ENCODE peak calls at places on chromosomes 3 and 15, in five cellular contexts. R, A, V, E and W are unnamed samples.

GRCh38 chr15:32688151-32688639 is 29.6 kb upstream of the GREM1 start:
- DNase-seq in R (no peak), A (no peak), V (no peak), E (peak), W (no peak)

GRCh38 chr3:187808466-187809291 is 63.4 kb upstream of the BCL6 start:
- DNase-seq in R (no peak), A (no peak), V (no peak), E (peak), W (no peak)

GRCh38 chr15:70259030-70259424 is 161.3 kb upstream of the TLE3 start:
- DNase-seq in R (no peak), A (peak), V (no peak), E (no peak), W (no peak)

GRCh38 chr3:65960087-65960486 is 78.6 kb downstream of the MAGI1 start:
- DNase-seq in R (no peak), A (no peak), V (no peak), E (no peak), W (no peak)

GRCh38 chr3:126464494-126464893 is 11.2 kb downstream of the ZXDC start:
- DNase-seq in R (no peak), A (no peak), V (no peak), E (no peak), W (no peak)

GRCh38 chr3:99945328-99945995 is 127.8 kb downstream of the CMSS1 start:
- DNase-seq in R (no peak), A (no peak), V (no peak), E (no peak), W (no peak)

GRCh38 chr15:74461847-74462511 is 1.0 kb upstream of the UBL7 start:
- DNase-seq in R (no peak), A (peak), V (no peak), E (no peak), W (no peak)

GRCh38 chr3:41997702-41998551 is 36.0 kb upstream of the ULK4 start:
- DNase-seq in R (peak), A (peak), V (no peak), E (no peak), W (no peak)

GRCh38 chr3:32432045-32432710 is 40.5 kb downstream of the CMTM7 start:
- DNase-seq in R (no peak), A (no peak), V (no peak), E (no peak), W (no peak)

GRCh38 chr3:159783780-159784747 is 204.6 kb upstream of the IL12A start:
- DNase-seq in R (no peak), A (no peak), V (no peak), E (no peak), W (peak)

GRCh38 chr15:72128360-72128759 is 10.2 kb downstream of the SENP8 start:
- DNase-seq in R (no peak), A (no peak), V (no peak), E (no peak), W (no peak)

GRCh38 chr15:43828061-43828657 is 1.4 kb downstream of the WDR76 start:
- DNase-seq in R (no peak), A (peak), V (no peak), E (no peak), W (no peak)

GRCh38 chr3:31858439-31858838 is 122.6 kb downstream of the OSBPL10 start:
- DNase-seq in R (no peak), A (no peak), V (no peak), E (no peak), W (no peak)

GRCh38 chr3:112293368-112294321 is at the start of gene SLC9C1:
- DNase-seq in R (peak), A (peak), V (no peak), E (peak), W (peak)

GRCh38 chr3:30549600-30549999 is 56.8 kb upstream of the TGFBR2 start:
- DNase-seq in R (no peak), A (no peak), V (peak), E (no peak), W (no peak)

GRCh38 chr15:51681303-51681963 is at the start of gene SCG3:
- DNase-seq in R (peak), A (peak), V (peak), E (peak), W (no peak)

GRCh38 chr15:80990955-80991354 is 1.3 kb upstream of the MESD start:
- DNase-seq in R (no peak), A (no peak), V (no peak), E (no peak), W (no peak)

GRCh38 chr15:89206908-89207331 is 14.5 kb downstream of the RLBP1 start:
- DNase-seq in R (peak), A (peak), V (peak), E (peak), W (no peak)

GRCh38 chr3:179624471-179624870 is 19.9 kb downstream of the NDUFB5 start:
- DNase-seq in R (no peak), A (no peak), V (no peak), E (no peak), W (no peak)

GRCh38 chr3:60774617-60775016 is 476.6 kb downstream of the FHIT start:
- DNase-seq in R (no peak), A (no peak), V (no peak), E (no peak), W (no peak)

GRCh38 chr3:39668420-39668819 is 141.0 kb upstream of the MYRIP start:
- DNase-seq in R (no peak), A (peak), V (no peak), E (peak), W (no peak)

GRCh38 chr15:89332446-89332845 is 2.2 kb downstream of the POLG start:
- DNase-seq in R (peak), A (peak), V (no peak), E (peak), W (no peak)

GRCh38 chr3:122727279-122727678 is 46.6 kb downstream of the PARP14 start:
- DNase-seq in R (no peak), A (no peak), V (no peak), E (no peak), W (no peak)

GRCh38 chr3:8767667-8768363 is 1.6 kb downstream of the OXTR start:
- DNase-seq in R (peak), A (no peak), V (peak), E (peak), W (no peak)

GRCh38 chr3:1190576-1190975 is 97.8 kb downstream of the CNTN6 start:
- DNase-seq in R (no peak), A (no peak), V (no peak), E (no peak), W (no peak)

GRCh38 chr15:70100495-70101331 is 3.0 kb upstream of the TLE3 start:
- DNase-seq in R (peak), A (peak), V (no peak), E (peak), W (no peak)

GRCh38 chr15:71530116-71530515 is 280.2 kb upstream of the NR2E3 start:
- DNase-seq in R (no peak), A (no peak), V (no peak), E (no peak), W (no peak)

GRCh38 chr3:45191924-45192417 is 34.1 kb downstream of the TMEM158 start:
- DNase-seq in R (no peak), A (no peak), V (no peak), E (peak), W (no peak)

GRCh38 chr15:74265046-74265639 is 29.0 kb downstream of the CCDC33 start:
- DNase-seq in R (peak), A (peak), V (peak), E (peak), W (no peak)

GRCh38 chr3:149352556-149352955 is 19.1 kb upstream of the TM4SF18 start:
- DNase-seq in R (peak), A (peak), V (peak), E (peak), W (no peak)

GRCh38 chr3:136048068-136048467 is 82.5 kb downstream of the PPP2R3A start:
- DNase-seq in R (no peak), A (no peak), V (no peak), E (no peak), W (no peak)

GRCh38 chr3:55207744-55208143 is 279.4 kb downstream of the WNT5A start:
- DNase-seq in R (no peak), A (no peak), V (no peak), E (no peak), W (no peak)

GRCh38 chr15:38623744-38624143 is 59.1 kb upstream of the RASGRP1 start:
- DNase-seq in R (no peak), A (no peak), V (no peak), E (no peak), W (no peak)

GRCh38 chr15:38696120-38696727 is 131.6 kb upstream of the RASGRP1 start:
- DNase-seq in R (no peak), A (peak), V (no peak), E (no peak), W (no peak)

GRCh38 chr15:88546248-88547129 is at the start of gene DET1:
- DNase-seq in R (peak), A (peak), V (peak), E (peak), W (peak)

GRCh38 chr15:68404056-68404798 is 27.7 kb downstream of the ITGA11 start:
- DNase-seq in R (no peak), A (no peak), V (no peak), E (no peak), W (no peak)

GRCh38 chr15:22265056-22265945 is 185.0 kb downstream of the OR4M2 start:
- DNase-seq in R (no peak), A (no peak), V (no peak), E (no peak), W (no peak)

GRCh38 chr15:49988766-49989165 is 130.3 kb downstream of the ATP8B4 start:
- DNase-seq in R (no peak), A (no peak), V (no peak), E (no peak), W (no peak)

GRCh38 chr15:85597155-85597815 is 197.4 kb downstream of the KLHL25 start:
- DNase-seq in R (no peak), A (no peak), V (no peak), E (no peak), W (no peak)

GRCh38 chr15:40939909-40940801 is 11.0 kb downstream of the DLL4 start:
- DNase-seq in R (no peak), A (no peak), V (no peak), E (no peak), W (peak)

GRCh38 chr15:58793862-58794261 is 22.8 kb downstream of the MINDY2 start:
- DNase-seq in R (no peak), A (no peak), V (no peak), E (peak), W (no peak)
- TF ChIP-seq ATF2 in R (no peak), A (no peak), V (no peak), E (no peak), W (no peak)

GRCh38 chr15:29550834-29551465 is 271.3 kb downstream of the TJP1 start:
- DNase-seq in R (no peak), A (no peak), V (no peak), E (no peak), W (no peak)
- TF ChIP-seq ATF2 in R (no peak), A (no peak), V (no peak), E (no peak), W (no peak)

DNA sequence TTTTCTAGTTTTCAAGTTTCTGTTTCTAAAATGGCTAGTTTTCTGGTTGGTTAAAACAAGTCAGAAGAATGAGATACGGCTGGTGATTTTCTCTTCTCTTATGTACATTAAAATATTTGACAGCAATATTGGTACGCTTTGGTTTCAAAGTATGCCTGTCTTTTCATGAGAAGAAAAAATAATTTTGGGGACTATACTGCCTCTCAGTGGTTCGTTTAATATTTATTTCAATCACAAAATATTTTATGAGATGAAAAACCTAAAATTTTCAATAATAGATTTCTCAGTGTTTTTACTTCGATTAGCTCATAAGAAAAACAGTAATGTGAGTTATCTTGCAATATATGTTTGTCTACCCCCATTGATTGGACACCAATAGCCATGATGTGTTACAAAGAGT is 72.8 kb upstream of the AADACL2 start:
- DNase-seq in R (no peak), A (no peak), V (no peak), E (no peak), W (no peak)
- TF ChIP-seq ATF2 in R (no peak), A (no peak), V (no peak), E (no peak), W (no peak)

DNA sequence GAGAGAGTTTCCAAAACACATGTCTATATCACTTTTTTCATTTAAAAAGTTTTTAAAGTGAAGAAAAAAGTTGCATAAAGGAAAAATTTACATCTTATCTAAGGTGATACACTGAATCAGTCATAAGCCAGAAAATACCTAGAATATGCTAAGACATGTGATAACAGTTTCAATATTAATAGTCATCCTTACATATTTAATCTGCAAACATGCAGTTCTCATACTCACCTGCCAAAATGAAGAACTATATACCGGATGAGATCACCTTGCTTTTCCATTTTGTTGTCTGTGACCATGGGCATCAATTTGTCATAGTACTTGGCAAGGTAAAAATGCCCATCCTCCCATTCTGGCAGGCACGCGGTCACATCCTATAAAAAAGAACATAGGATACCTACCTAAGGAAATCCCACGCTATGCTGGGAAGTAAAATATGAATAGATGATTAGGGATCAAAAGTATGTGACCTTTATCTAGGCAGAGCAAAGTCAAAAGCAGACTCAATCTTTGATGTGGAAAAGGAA is 37.1 kb upstream of the XRN1 start:
- DNase-seq in R (no peak), A (no peak), V (no peak), E (no peak), W (no peak)
- TF ChIP-seq ATF2 in R (no peak), A (no peak), V (no peak), E (no peak), W (no peak)

GRCh38 chr3:25542571-25543039 is 114.5 kb downstream of the RARB start:
- DNase-seq in R (no peak), A (no peak), V (no peak), E (no peak), W (no peak)
- TF ChIP-seq ATF2 in R (no peak), A (no peak), V (no peak), E (no peak), W (no peak)

DNA sequence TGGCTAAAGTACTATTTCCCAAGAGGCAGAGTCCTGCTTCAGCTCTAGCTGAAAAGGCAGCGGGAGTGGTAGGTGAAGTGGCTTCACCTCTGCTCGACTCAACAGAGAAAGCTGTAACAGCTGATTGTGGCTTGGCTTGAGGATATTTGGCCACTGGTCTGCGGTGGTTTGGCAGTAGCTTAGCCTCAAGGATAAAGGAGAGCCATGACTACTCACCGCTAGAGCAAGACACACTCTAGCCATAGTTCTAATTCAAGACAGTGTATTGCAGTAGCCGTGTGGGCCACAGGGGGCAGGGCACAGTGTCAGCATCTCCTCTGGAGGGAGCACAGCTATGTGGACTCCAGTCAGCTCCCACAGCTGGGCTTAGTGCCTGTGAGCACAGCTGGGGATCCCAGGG is 23.5 kb downstream of the TPRG1 start:
- DNase-seq in R (peak), A (no peak), V (no peak), E (peak), W (no peak)
- TF ChIP-seq ATF2 in R (no peak), A (no peak), V (no peak), E (no peak), W (no peak)

DNA sequence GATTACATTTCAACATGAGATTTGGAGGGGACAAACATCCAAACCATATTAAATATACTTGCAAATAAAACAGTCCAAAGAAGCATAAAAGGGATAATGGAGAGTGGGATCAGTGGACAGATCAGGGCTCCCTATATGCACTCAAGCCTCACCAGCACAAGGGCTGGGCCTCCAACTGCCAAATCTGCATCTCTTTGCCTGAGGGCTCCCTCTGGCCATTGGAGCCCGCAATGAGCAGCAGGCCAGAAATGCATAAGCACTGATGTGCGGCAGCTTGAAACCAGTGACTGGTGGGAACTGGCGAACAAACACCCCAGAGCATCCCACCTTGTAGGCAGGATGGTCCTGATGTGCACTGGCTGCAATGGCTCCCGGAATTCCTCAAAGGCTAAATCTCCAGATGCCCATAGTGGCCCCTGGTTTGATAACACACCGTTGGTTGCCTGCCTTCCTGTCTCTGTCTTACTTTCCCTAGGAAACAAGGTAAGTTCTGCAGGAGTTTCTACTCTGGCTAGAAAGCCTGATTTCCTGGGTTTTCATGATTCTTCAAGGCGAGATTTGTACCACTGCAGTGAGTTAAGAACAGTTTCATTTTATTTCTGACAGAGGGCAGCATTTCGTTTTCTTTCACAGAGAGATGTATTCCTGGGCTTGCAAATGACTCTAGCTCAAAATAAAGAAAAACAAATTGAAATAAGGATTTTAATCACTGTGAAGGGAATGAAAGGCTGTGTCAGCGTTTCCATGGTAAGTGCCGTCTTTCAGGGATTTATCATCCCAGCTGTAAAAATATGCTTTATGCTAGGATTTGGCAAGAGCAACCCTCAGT is 56.0 kb upstream of the POMGNT2 start:
- DNase-seq in R (peak), A (peak), V (no peak), E (peak), W (no peak)
- TF ChIP-seq ATF2 in R (no peak), A (no peak), V (no peak), E (no peak), W (no peak)